ENCODE peak calls at places on chromosomes 16 and 17, in ten cellular contexts. K, D, T, O, P, L, F, M, G and Q are unnamed samples.
A peak's percentile ranks its signal among the peaks of the same experiment; 100 is the strongest.

GRCh38 chr17:40310882-40311391 is 2.0 kb downstream of the RARA start:
- DNase-seq in K (no peak), D (no peak), T (peak; percentile 33), O (no peak), P (no peak), L (no peak), F (no peak), M (no peak), G (peak; percentile 61), Q (no peak)

GRCh38 chr17:66397486-66397885 is 95.1 kb downstream of the PRKCA start:
- DNase-seq in K (no peak), D (no peak), T (no peak), O (no peak), P (no peak), L (no peak), F (no peak), M (no peak), G (no peak), Q (no peak)

GRCh38 chr16:85650864-85651811 is 37.6 kb downstream of the GINS2 start:
- DNase-seq in K (no peak), D (no peak), T (peak; percentile 93), O (no peak), P (no peak), L (no peak), F (no peak), M (no peak), G (peak; percentile 47), Q (peak; percentile 58)

GRCh38 chr17:4028436-4028835 is 64.2 kb upstream of the ATP2A3 start:
- DNase-seq in K (no peak), D (no peak), T (no peak), O (no peak), P (no peak), L (no peak), F (no peak), M (no peak), G (no peak), Q (no peak)

GRCh38 chr17:46929413-46929812 is 6.5 kb downstream of the GOSR2 start:
- DNase-seq in K (no peak), D (no peak), T (no peak), O (no peak), P (no peak), L (peak; percentile 9), F (no peak), M (no peak), G (no peak), Q (no peak)

GRCh38 chr17:45241315-45242011 is 19.8 kb downstream of the FMNL1 start:
- DNase-seq in K (no peak), D (peak; percentile 47), T (peak; percentile 79), O (no peak), P (peak; percentile 44), L (no peak), F (no peak), M (no peak), G (no peak), Q (peak; percentile 60)

GRCh38 chr16:27450836-27451341 is 48.9 kb downstream of the IL21R start:
- DNase-seq in K (no peak), D (no peak), T (peak; percentile 15), O (no peak), P (no peak), L (peak; percentile 31), F (no peak), M (no peak), G (no peak), Q (no peak)

GRCh38 chr17:41049110-41049509 is 2.0 kb upstream of the KRTAP2-1 start:
- DNase-seq in K (peak; percentile 58), D (no peak), T (no peak), O (no peak), P (no peak), L (no peak), F (no peak), M (no peak), G (no peak), Q (no peak)

GRCh38 chr16:68374961-68375660 is 64.3 kb downstream of the PRMT7 start:
- DNase-seq in K (no peak), D (no peak), T (no peak), O (no peak), P (no peak), L (no peak), F (no peak), M (no peak), G (no peak), Q (no peak)

GRCh38 chr16:57818377-57819055 is 16.2 kb upstream of the KIFC3 start:
- DNase-seq in K (no peak), D (no peak), T (peak; percentile 33), O (no peak), P (no peak), L (no peak), F (no peak), M (no peak), G (no peak), Q (no peak)

GRCh38 chr17:28726396-28726911 is 421 bp upstream of the TLCD1 start:
- DNase-seq in K (no peak), D (peak; percentile 52), T (peak; percentile 97), O (peak; percentile 41), P (no peak), L (peak; percentile 55), F (no peak), M (no peak), G (no peak), Q (no peak)

GRCh38 chr17:81071761-81072741 is 37.1 kb downstream of the BAIAP2 start:
- DNase-seq in K (no peak), D (no peak), T (no peak), O (no peak), P (no peak), L (no peak), F (no peak), M (no peak), G (no peak), Q (no peak)

GRCh38 chr17:75785016-75785769 is 587 bp downstream of the UNK start:
- DNase-seq in K (peak; percentile 53), D (peak; percentile 86), T (peak; percentile 98), O (peak; percentile 84), P (peak; percentile 84), L (peak; percentile 97), F (peak; percentile 97), M (peak; percentile 90), G (peak; percentile 90), Q (no peak)

GRCh38 chr16:50464325-50465290 is 83.6 kb upstream of the NKD1 start:
- DNase-seq in K (no peak), D (no peak), T (no peak), O (no peak), P (no peak), L (no peak), F (no peak), M (no peak), G (no peak), Q (no peak)

GRCh38 chr16:2974319-2975056 is 5.3 kb downstream of the PAQR4 start:
- DNase-seq in K (no peak), D (no peak), T (no peak), O (no peak), P (no peak), L (no peak), F (no peak), M (no peak), G (no peak), Q (no peak)
- TF ChIP-seq CTCF in K (no peak), D (no peak), T (no peak), O (no peak), P (no peak), L (no peak), F (no peak), M (no peak), G (no peak), Q (no peak)

GRCh38 chr17:15377200-15377599 is 35.8 kb upstream of the TEKT3 start:
- DNase-seq in K (peak; percentile 89), D (no peak), T (no peak), O (no peak), P (no peak), L (peak; percentile 66), F (no peak), M (no peak), G (no peak), Q (no peak)
- TF ChIP-seq CTCF in K (peak; percentile 48), D (no peak), T (no peak), O (no peak), P (no peak), L (peak; percentile 2), F (no peak), M (no peak), G (no peak), Q (no peak)

GRCh38 chr16:30721606-30722005 is 22.6 kb downstream of the SRCAP start:
- DNase-seq in K (no peak), D (no peak), T (no peak), O (no peak), P (no peak), L (no peak), F (no peak), M (no peak), G (no peak), Q (no peak)

GRCh38 chr16:30721167-30721566 is 22.2 kb downstream of the SRCAP start:
- DNase-seq in K (no peak), D (no peak), T (peak; percentile 55), O (no peak), P (no peak), L (no peak), F (no peak), M (no peak), G (no peak), Q (no peak)

GRCh38 chr16:30723725-30724355 is 24.4 kb upstream of the PHKG2 start:
- DNase-seq in K (no peak), D (no peak), T (peak; percentile 37), O (no peak), P (no peak), L (no peak), F (no peak), M (no peak), G (no peak), Q (no peak)

GRCh38 chr16:30722916-30723315 is 23.9 kb downstream of the SRCAP start:
- DNase-seq in K (no peak), D (no peak), T (peak; percentile 59), O (no peak), P (no peak), L (no peak), F (no peak), M (no peak), G (no peak), Q (no peak)

DNA sequence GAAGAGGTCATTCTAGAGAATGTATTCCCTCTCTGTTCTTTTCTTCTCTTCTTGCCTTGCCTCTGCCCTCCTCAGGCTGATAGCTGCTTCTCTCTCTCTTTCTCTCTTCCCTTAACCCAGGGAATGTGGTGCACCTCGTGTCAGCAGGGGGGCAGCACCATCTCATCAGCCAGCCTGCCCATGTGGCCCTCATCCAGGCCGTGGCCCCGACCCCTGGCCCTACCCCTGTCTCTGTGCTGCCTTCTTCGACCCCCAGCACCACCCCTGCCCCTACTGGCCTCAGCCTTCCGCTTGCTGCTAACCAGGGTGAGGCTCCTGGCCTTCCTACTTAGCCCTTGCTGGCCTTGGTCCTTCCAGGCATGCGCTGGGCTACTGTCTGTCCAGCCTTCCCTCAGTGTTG is 23.5 kb downstream of the SRCAP start:
- DNase-seq in K (no peak), D (no peak), T (peak; percentile 43), O (no peak), P (no peak), L (no peak), F (no peak), M (no peak), G (no peak), Q (no peak)
- TF ChIP-seq CTCF in K (no peak), D (no peak), T (no peak), O (no peak), P (no peak), L (no peak), F (no peak), M (no peak), G (peak; percentile 31), Q (no peak)

DNA sequence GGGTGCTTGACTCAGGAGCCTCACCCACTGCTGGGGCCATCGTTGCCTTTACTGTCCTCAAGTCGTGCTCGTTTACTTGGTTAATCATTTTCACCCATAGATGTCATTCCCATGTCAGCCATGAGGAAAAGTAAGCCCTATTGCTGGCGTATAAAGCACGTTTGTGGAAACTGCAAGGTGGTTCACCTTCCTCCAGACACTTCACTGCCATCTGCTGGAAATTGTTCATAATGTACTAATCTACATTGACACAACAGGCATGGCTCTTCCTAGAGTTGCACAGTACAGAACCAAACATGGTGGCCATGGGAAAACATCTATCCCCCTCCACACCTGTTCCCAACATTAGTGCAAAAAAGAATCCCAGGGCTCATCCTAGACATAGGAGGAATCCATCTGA is 116.6 kb downstream of the ZNF18 start:
- DNase-seq in K (no peak), D (no peak), T (no peak), O (no peak), P (no peak), L (no peak), F (no peak), M (no peak), G (no peak), Q (no peak)
- TF ChIP-seq CTCF in K (no peak), D (no peak), T (peak; percentile 13), O (peak; percentile 37), P (peak; percentile 52), L (no peak), F (no peak), M (peak; percentile 36), G (peak; percentile 52), Q (no peak)